ENCODE peak calls at places on chromosome 4, in nine cellular contexts. I, V, U, A, P, C, O, B and H are unnamed samples.

GRCh38 chr4:10198365-10198764 is 81.8 kb upstream of the WDR1 start:
- DNase-seq in I (no peak), V (no peak), U (no peak), A (no peak), P (no peak), C (no peak), O (no peak), B (no peak), H (no peak)

GRCh38 chr4:40621592-40622512 is 7.8 kb downstream of the RBM47 start:
- DNase-seq in I (peak), V (peak), U (peak), A (peak), P (peak), C (no peak), O (peak), B (peak), H (peak)

GRCh38 chr4:807792-808191 is 18.1 kb downstream of the CPLX1 start:
- DNase-seq in I (peak), V (no peak), U (no peak), A (no peak), P (no peak), C (no peak), O (no peak), B (no peak), H (no peak)

GRCh38 chr4:76198411-76199237 is 15.0 kb downstream of the SCARB2 start:
- DNase-seq in I (peak), V (no peak), U (no peak), A (no peak), P (peak), C (no peak), O (peak), B (peak), H (peak)

GRCh38 chr4:72679666-72680065 is 110.6 kb upstream of the ADAMTS3 start:
- DNase-seq in I (no peak), V (no peak), U (no peak), A (no peak), P (no peak), C (no peak), O (no peak), B (no peak), H (no peak)

GRCh38 chr4:1418494-1419285 is 12.4 kb upstream of the NKX1-1 start:
- DNase-seq in I (peak), V (peak), U (peak), A (no peak), P (no peak), C (no peak), O (no peak), B (no peak), H (peak)

GRCh38 chr4:48944252-48944651 is 37.7 kb upstream of the OCIAD2 start:
- DNase-seq in I (peak), V (no peak), U (no peak), A (no peak), P (no peak), C (no peak), O (no peak), B (no peak), H (no peak)

GRCh38 chr4:113760094-113760851 is 1.3 kb downstream of the CAMK2D start:
- DNase-seq in I (peak), V (no peak), U (peak), A (peak), P (peak), C (no peak), O (peak), B (peak), H (peak)

GRCh38 chr4:94798808-94799207 is 41.1 kb downstream of the BMPR1B start:
- DNase-seq in I (no peak), V (no peak), U (no peak), A (no peak), P (no peak), C (no peak), O (no peak), B (no peak), H (no peak)

GRCh38 chr4:185211035-185211434 is 1.6 kb downstream of the SNX25 start:
- DNase-seq in I (no peak), V (no peak), U (no peak), A (no peak), P (no peak), C (no peak), O (no peak), B (no peak), H (peak)

GRCh38 chr4:185211641-185212040 is 2.2 kb downstream of the SNX25 start:
- DNase-seq in I (no peak), V (no peak), U (no peak), A (no peak), P (no peak), C (no peak), O (no peak), B (no peak), H (no peak)

GRCh38 chr4:185212566-185212965 is 3.2 kb downstream of the SNX25 start:
- DNase-seq in I (no peak), V (no peak), U (no peak), A (no peak), P (no peak), C (no peak), O (no peak), B (no peak), H (no peak)

GRCh38 chr4:185209031-185209851 is at the start of gene SNX25:
- DNase-seq in I (peak), V (peak), U (peak), A (peak), P (peak), C (peak), O (peak), B (peak), H (peak)

GRCh38 chr4:185210102-185210981 is 944 bp downstream of the SNX25 start:
- DNase-seq in I (peak), V (no peak), U (peak), A (no peak), P (peak), C (peak), O (peak), B (no peak), H (peak)
- TF ChIP-seq POLR2A in I (no peak), V (no peak), U (no peak), A (peak), P (peak), C (peak), O (no peak), B (peak), H (no peak)

GRCh38 chr4:148730241-148730640 is 288.0 kb upstream of the NR3C2 start:
- DNase-seq in I (no peak), V (no peak), U (no peak), A (no peak), P (no peak), C (no peak), O (no peak), B (no peak), H (no peak)
- H3K4me3 ChIP-seq in I (no peak), V (no peak), U (no peak), A (no peak), P (no peak), C (no peak), O (no peak), B (no peak), H (no peak)

DNA sequence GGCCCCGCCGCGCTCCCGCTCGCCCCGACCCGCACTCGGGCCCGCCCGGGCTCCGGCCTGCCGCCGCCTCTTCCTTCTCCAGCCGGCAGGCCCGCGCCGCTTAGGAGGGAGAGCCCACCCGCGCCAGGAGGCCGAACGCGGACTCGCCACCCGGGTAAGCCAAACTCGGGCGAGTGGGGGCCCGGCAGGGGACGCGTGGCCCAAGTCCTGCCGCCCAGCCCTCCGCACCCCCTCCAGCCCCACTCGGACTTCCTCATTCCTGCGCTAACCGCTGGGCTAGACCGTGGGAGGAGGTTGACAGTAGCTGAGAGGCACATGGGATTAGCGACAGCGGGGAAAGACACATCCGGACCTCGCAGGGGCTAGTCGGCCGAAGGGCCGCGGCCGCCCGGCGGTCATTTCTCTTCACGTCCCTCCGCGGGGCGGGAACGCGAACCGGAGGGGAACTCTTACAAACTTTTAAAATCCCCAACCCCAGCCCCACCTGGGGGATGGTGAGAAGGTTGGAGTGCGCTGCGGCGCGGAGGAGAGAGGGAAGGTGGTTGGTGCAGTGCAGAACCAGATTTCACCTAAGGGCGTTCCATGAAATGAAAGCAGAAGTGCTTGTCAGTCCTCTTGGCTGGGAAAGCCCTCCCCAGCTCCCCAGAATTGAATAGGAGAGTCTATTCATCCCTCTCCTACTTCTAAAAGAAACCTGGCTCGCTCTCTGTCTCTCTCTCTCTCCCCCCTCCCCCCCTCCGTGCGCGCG is 650 bp downstream of the NFKB1 start:
- DNase-seq in I (peak), V (peak), U (peak), A (peak), P (peak), C (peak), O (peak), B (peak), H (peak)
- TF ChIP-seq POLR2A in I (no peak), V (peak), U (no peak), A (peak), P (peak), C (peak), O (no peak), B (peak), H (peak)

DNA sequence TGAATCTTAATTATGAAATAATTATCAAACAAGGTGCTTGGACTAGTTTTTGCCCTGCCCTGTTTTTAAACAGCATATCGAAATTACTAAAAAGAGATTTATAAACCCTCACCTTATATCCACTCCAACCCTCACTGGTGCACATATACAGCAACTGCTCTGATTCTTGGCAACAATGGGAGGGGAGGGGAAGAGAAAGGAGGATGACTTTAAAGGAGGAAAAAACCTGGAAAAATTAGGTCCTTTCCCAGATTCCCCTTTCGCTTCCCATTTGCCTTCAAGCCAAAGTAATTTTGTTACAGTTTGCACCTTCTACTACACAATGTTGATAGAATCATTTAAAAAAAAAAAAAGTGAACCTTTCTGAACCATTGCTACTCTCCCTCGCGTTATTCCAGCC is 745 bp upstream of the MAB21L2 start:
- DNase-seq in I (no peak), V (no peak), U (no peak), A (no peak), P (no peak), C (no peak), O (no peak), B (no peak), H (no peak)
- H3K4me3 ChIP-seq in I (no peak), V (no peak), U (no peak), A (no peak), P (no peak), C (no peak), O (no peak), B (no peak), H (no peak)

GRCh38 chr4:183618681-183619080 is 40.3 kb downstream of the RWDD4 start:
- DNase-seq in I (no peak), V (no peak), U (no peak), A (no peak), P (no peak), C (no peak), O (no peak), B (no peak), H (peak)
- TF ChIP-seq POLR2A in I (no peak), V (no peak), U (no peak), A (no peak), P (no peak), C (no peak), O (no peak), B (no peak), H (no peak)

GRCh38 chr4:173246719-173247118 is 78.1 kb downstream of the GALNT7 start:
- DNase-seq in I (no peak), V (no peak), U (no peak), A (no peak), P (no peak), C (no peak), O (no peak), B (no peak), H (no peak)
- H3K4me3 ChIP-seq in I (no peak), V (no peak), U (no peak), A (no peak), P (no peak), C (no peak), O (no peak), B (no peak), H (no peak)

GRCh38 chr4:6910340-6910959 is 824 bp downstream of the TBC1D14 start:
- DNase-seq in I (no peak), V (no peak), U (no peak), A (no peak), P (no peak), C (peak), O (no peak), B (no peak), H (peak)
- TF ChIP-seq POLR2A in I (no peak), V (no peak), U (no peak), A (no peak), P (no peak), C (peak), O (no peak), B (no peak), H (no peak)

DNA sequence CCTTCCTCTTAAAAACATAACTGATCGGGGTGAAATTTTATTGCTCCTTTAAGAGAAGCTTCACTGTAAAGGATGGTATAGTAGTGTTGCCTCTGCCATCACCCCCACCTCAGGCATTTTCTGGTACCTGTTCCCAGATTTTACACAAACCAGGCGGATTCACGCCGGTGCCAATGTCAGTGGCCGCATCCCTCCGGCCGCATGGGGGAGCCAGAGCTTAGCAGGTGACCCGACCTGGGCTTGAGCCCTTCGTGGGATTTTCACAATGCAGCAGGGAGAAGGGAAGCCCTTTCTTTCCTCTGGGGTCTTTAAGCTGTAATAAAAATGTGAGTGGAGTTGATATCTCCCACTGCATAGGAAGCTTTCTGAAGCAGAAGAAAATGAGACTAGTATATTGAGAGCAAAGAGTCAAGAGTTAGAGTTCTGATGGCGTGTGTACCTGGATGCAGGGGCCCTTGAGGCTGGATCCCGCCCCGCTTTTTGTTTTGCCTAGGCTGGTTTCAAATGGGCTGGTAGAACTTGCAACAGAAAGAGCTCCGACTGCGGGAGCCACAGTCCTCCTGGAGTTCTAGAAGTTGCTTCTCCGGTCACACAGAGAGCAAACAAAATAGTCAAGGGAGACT is 59.4 kb downstream of the POLR2B start:
- DNase-seq in I (peak), V (peak), U (no peak), A (no peak), P (peak), C (peak), O (peak), B (peak), H (peak)
- H3K4me3 ChIP-seq in I (no peak), V (no peak), U (no peak), A (no peak), P (no peak), C (no peak), O (no peak), B (no peak), H (peak)